ENCODE peak calls at places on chromosome 14, in nine cellular contexts. One of them, this sample, is unnamed.

GRCh38 chr14:65847065-65847847 is 434.7 kb downstream of the FUT8 start:
- DNase-seq in cardiac fibroblast: no peak
- DNase-seq in mesothelial cell of epicardium: peak
- DNase-seq in GM20000: peak
- DNase-seq in IMR-90: no peak
- DNase-seq in endodermal cell: no peak
- DNase-seq in mucosa of descending colon: no peak
- DNase-seq in lower lobe of right lung: no peak
- DNase-seq in fibroblast of the aortic adventitia: no peak
- DNase-seq in this sample: peak

GRCh38 chr14:90559811-90560492 is 163.1 kb downstream of the CALM1 start:
- DNase-seq in fibroblast of the aortic adventitia: no peak
- DNase-seq in GM20000: no peak
- DNase-seq in lower lobe of right lung: no peak
- DNase-seq in mesothelial cell of epicardium: no peak
- DNase-seq in endodermal cell: no peak
- DNase-seq in cardiac fibroblast: no peak
- DNase-seq in mucosa of descending colon: no peak
- DNase-seq in IMR-90: no peak
- DNase-seq in this sample: no peak

GRCh38 chr14:25833341-25834121 is 764.3 kb downstream of the NOVA1 start:
- DNase-seq in GM20000: no peak
- DNase-seq in fibroblast of the aortic adventitia: peak
- DNase-seq in lower lobe of right lung: no peak
- DNase-seq in mesothelial cell of epicardium: peak
- DNase-seq in IMR-90: no peak
- DNase-seq in mucosa of descending colon: no peak
- DNase-seq in cardiac fibroblast: peak
- DNase-seq in endodermal cell: peak
- DNase-seq in this sample: no peak

GRCh38 chr14:96187216-96188050 is 17.2 kb upstream of the BDKRB2 start:
- DNase-seq in lower lobe of right lung: no peak
- DNase-seq in mucosa of descending colon: no peak
- DNase-seq in cardiac fibroblast: no peak
- DNase-seq in endodermal cell: no peak
- DNase-seq in GM20000: no peak
- DNase-seq in mesothelial cell of epicardium: no peak
- DNase-seq in IMR-90: peak
- DNase-seq in fibroblast of the aortic adventitia: no peak
- DNase-seq in this sample: no peak

GRCh38 chr14:21098134-21098891 is at the start of gene ZNF219:
- DNase-seq in endodermal cell: peak
- DNase-seq in GM20000: peak
- DNase-seq in fibroblast of the aortic adventitia: peak
- DNase-seq in lower lobe of right lung: peak
- DNase-seq in mucosa of descending colon: peak
- DNase-seq in cardiac fibroblast: peak
- DNase-seq in mesothelial cell of epicardium: peak
- DNase-seq in IMR-90: peak
- DNase-seq in this sample: no peak

GRCh38 chr14:95229749-95230148 is 72.4 kb upstream of the DICER1 start:
- DNase-seq in GM20000: no peak
- DNase-seq in IMR-90: no peak
- DNase-seq in mesothelial cell of epicardium: no peak
- DNase-seq in mucosa of descending colon: no peak
- DNase-seq in lower lobe of right lung: no peak
- DNase-seq in fibroblast of the aortic adventitia: no peak
- DNase-seq in endodermal cell: no peak
- DNase-seq in cardiac fibroblast: no peak
- DNase-seq in this sample: no peak

GRCh38 chr14:96265387-96265786 is 9.4 kb downstream of the BDKRB1 start:
- DNase-seq in cardiac fibroblast: no peak
- DNase-seq in fibroblast of the aortic adventitia: no peak
- DNase-seq in lower lobe of right lung: no peak
- DNase-seq in mucosa of descending colon: no peak
- DNase-seq in endodermal cell: no peak
- DNase-seq in IMR-90: peak
- DNase-seq in mesothelial cell of epicardium: no peak
- DNase-seq in GM20000: no peak
- DNase-seq in this sample: no peak

GRCh38 chr14:103518416-103519042 is 4.1 kb downstream of the CKB start:
- DNase-seq in mucosa of descending colon: peak
- DNase-seq in mesothelial cell of epicardium: peak
- DNase-seq in fibroblast of the aortic adventitia: peak
- DNase-seq in endodermal cell: peak
- DNase-seq in IMR-90: peak
- DNase-seq in GM20000: peak
- DNase-seq in cardiac fibroblast: peak
- DNase-seq in lower lobe of right lung: peak
- DNase-seq in this sample: peak

GRCh38 chr14:71139058-71139946 is 232.0 kb downstream of the PCNX1 start:
- DNase-seq in endodermal cell: peak
- DNase-seq in cardiac fibroblast: peak
- DNase-seq in lower lobe of right lung: peak
- DNase-seq in IMR-90: peak
- DNase-seq in mesothelial cell of epicardium: peak
- DNase-seq in fibroblast of the aortic adventitia: peak
- DNase-seq in mucosa of descending colon: peak
- DNase-seq in GM20000: peak
- DNase-seq in this sample: peak

GRCh38 chr14:68627868-68628604 is 164.8 kb downstream of the ZFP36L1 start:
- DNase-seq in fibroblast of the aortic adventitia: no peak
- DNase-seq in mesothelial cell of epicardium: peak
- DNase-seq in cardiac fibroblast: no peak
- DNase-seq in lower lobe of right lung: peak
- DNase-seq in endodermal cell: peak
- DNase-seq in GM20000: peak
- DNase-seq in IMR-90: no peak
- DNase-seq in mucosa of descending colon: peak
- DNase-seq in this sample: peak

GRCh38 chr14:64706552-64707193 is 2.4 kb downstream of the PLEKHG3 start:
- DNase-seq in cardiac fibroblast: no peak
- DNase-seq in endodermal cell: peak
- DNase-seq in lower lobe of right lung: no peak
- DNase-seq in GM20000: peak
- DNase-seq in mesothelial cell of epicardium: no peak
- DNase-seq in mucosa of descending colon: peak
- DNase-seq in fibroblast of the aortic adventitia: no peak
- DNase-seq in IMR-90: no peak
- DNase-seq in this sample: no peak

GRCh38 chr14:24659916-24660570 is 26.1 kb upstream of the GZMB start:
- DNase-seq in fibroblast of the aortic adventitia: no peak
- DNase-seq in mesothelial cell of epicardium: no peak
- DNase-seq in GM20000: no peak
- DNase-seq in cardiac fibroblast: no peak
- DNase-seq in mucosa of descending colon: no peak
- DNase-seq in IMR-90: no peak
- DNase-seq in endodermal cell: no peak
- DNase-seq in lower lobe of right lung: no peak
- DNase-seq in this sample: no peak

GRCh38 chr14:67442139-67442906 is 30.4 kb upstream of the PLEK2 start:
- DNase-seq in mesothelial cell of epicardium: no peak
- DNase-seq in cardiac fibroblast: no peak
- DNase-seq in GM20000: no peak
- DNase-seq in IMR-90: no peak
- DNase-seq in mucosa of descending colon: no peak
- DNase-seq in endodermal cell: peak
- DNase-seq in fibroblast of the aortic adventitia: no peak
- DNase-seq in lower lobe of right lung: no peak
- DNase-seq in this sample: no peak

GRCh38 chr14:54834727-54835126 is 67.9 kb downstream of the GCH1 start:
- DNase-seq in endodermal cell: no peak
- DNase-seq in mesothelial cell of epicardium: no peak
- DNase-seq in IMR-90: no peak
- DNase-seq in fibroblast of the aortic adventitia: no peak
- DNase-seq in lower lobe of right lung: no peak
- DNase-seq in cardiac fibroblast: no peak
- DNase-seq in GM20000: no peak
- DNase-seq in mucosa of descending colon: no peak
- DNase-seq in this sample: no peak

GRCh38 chr14:30620178-30620577 is 1.9 kb upstream of the SCFD1 start:
- DNase-seq in fibroblast of the aortic adventitia: peak
- DNase-seq in endodermal cell: no peak
- DNase-seq in mucosa of descending colon: no peak
- DNase-seq in mesothelial cell of epicardium: no peak
- DNase-seq in cardiac fibroblast: peak
- DNase-seq in GM20000: peak
- DNase-seq in IMR-90: peak
- DNase-seq in lower lobe of right lung: no peak
- DNase-seq in this sample: no peak

GRCh38 chr14:87966816-87967215 is 26.2 kb downstream of the GALC start:
- DNase-seq in GM20000: no peak
- DNase-seq in endodermal cell: no peak
- DNase-seq in lower lobe of right lung: no peak
- DNase-seq in fibroblast of the aortic adventitia: no peak
- DNase-seq in mesothelial cell of epicardium: no peak
- DNase-seq in IMR-90: peak
- DNase-seq in cardiac fibroblast: peak
- DNase-seq in mucosa of descending colon: no peak
- DNase-seq in this sample: no peak

GRCh38 chr14:69592923-69593677 is 18.3 kb upstream of the SUSD6 start:
- DNase-seq in GM20000: no peak
- DNase-seq in cardiac fibroblast: peak
- DNase-seq in endodermal cell: no peak
- DNase-seq in mucosa of descending colon: no peak
- DNase-seq in IMR-90: peak
- DNase-seq in lower lobe of right lung: no peak
- DNase-seq in fibroblast of the aortic adventitia: peak
- DNase-seq in mesothelial cell of epicardium: peak
- DNase-seq in this sample: no peak

GRCh38 chr14:103108749-103109207 is 14.3 kb downstream of the EXOC3L4 start:
- DNase-seq in cardiac fibroblast: peak
- DNase-seq in endodermal cell: peak
- DNase-seq in fibroblast of the aortic adventitia: peak
- DNase-seq in mucosa of descending colon: peak
- DNase-seq in GM20000: peak
- DNase-seq in mesothelial cell of epicardium: no peak
- DNase-seq in IMR-90: peak
- DNase-seq in lower lobe of right lung: no peak
- DNase-seq in this sample: no peak

GRCh38 chr14:84825481-84825880 is 704.5 kb upstream of the FLRT2 start:
- DNase-seq in lower lobe of right lung: no peak
- DNase-seq in cardiac fibroblast: peak
- DNase-seq in fibroblast of the aortic adventitia: peak
- DNase-seq in IMR-90: peak
- DNase-seq in GM20000: no peak
- DNase-seq in mesothelial cell of epicardium: no peak
- DNase-seq in mucosa of descending colon: no peak
- DNase-seq in endodermal cell: no peak
- DNase-seq in this sample: no peak

GRCh38 chr14:94673781-94674231 is 61.6 kb downstream of the SERPINA3 start:
- DNase-seq in lower lobe of right lung: no peak
- DNase-seq in GM20000: no peak
- DNase-seq in mucosa of descending colon: no peak
- DNase-seq in mesothelial cell of epicardium: peak
- DNase-seq in cardiac fibroblast: peak
- DNase-seq in fibroblast of the aortic adventitia: no peak
- DNase-seq in endodermal cell: no peak
- DNase-seq in IMR-90: peak
- DNase-seq in this sample: no peak

DNA sequence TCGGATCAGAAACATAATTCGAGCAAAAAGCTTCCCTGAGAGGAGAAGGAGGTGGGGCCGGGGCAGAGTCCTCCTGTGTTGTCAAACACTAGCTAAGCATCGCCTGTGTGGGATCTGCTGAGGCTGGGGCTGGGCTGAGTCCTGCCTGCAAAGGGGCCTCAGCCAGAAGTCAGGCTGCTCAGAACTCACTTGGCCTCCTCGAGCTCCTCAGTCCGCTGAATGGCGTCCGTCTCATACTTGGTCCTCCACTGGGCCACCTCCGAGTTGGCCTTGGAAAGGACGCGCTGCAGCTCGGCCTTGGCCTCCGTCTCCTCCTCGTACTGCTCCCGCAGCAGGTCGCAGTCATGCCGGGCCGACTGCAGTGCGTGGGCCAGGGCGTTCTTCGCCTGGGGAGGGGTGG is 9.9 kb upstream of the MYH6 start:
- DNase-seq in fibroblast of the aortic adventitia: no peak
- DNase-seq in cardiac fibroblast: no peak
- DNase-seq in lower lobe of right lung: no peak
- DNase-seq in GM20000: no peak
- DNase-seq in IMR-90: no peak
- DNase-seq in mucosa of descending colon: no peak
- DNase-seq in endodermal cell: no peak
- DNase-seq in mesothelial cell of epicardium: no peak
- DNase-seq in this sample: no peak
- TF ChIP-seq CTCF in fibroblast of the aortic adventitia: no peak
- TF ChIP-seq CTCF in cardiac fibroblast: no peak
- TF ChIP-seq CTCF in lower lobe of right lung: no peak
- TF ChIP-seq CTCF in GM20000: no peak
- TF ChIP-seq CTCF in IMR-90: no peak
- TF ChIP-seq CTCF in mucosa of descending colon: no peak
- TF ChIP-seq CTCF in endodermal cell: no peak
- TF ChIP-seq CTCF in mesothelial cell of epicardium: no peak
- TF ChIP-seq CTCF in this sample: no peak

DNA sequence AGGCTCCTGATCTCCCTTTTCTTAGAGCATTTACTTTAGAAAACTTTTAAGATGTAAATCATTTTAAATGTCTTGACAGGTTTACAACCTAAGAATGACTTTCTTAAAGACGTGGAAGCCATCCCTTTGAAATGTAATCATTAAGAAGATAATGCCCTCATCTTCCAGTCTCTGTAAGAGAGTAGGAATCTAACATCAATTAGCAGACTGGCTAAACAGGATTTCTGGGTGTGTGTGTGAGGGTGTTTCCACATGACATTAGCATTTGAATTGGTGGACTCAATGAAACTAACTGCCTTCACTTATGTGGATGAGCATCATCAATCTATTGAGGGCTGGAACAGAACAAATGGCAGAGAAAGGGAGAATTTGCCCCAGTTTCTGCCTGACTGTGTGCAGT is 329.5 kb downstream of the RPL10L start:
- DNase-seq in mesothelial cell of epicardium: no peak
- DNase-seq in GM20000: no peak
- DNase-seq in endodermal cell: peak
- DNase-seq in IMR-90: no peak
- DNase-seq in lower lobe of right lung: no peak
- DNase-seq in mucosa of descending colon: no peak
- DNase-seq in cardiac fibroblast: no peak
- DNase-seq in fibroblast of the aortic adventitia: no peak
- DNase-seq in this sample: no peak
- TF ChIP-seq CTCF in mesothelial cell of epicardium: no peak
- TF ChIP-seq CTCF in GM20000: no peak
- TF ChIP-seq CTCF in endodermal cell: no peak
- TF ChIP-seq CTCF in IMR-90: no peak
- TF ChIP-seq CTCF in lower lobe of right lung: no peak
- TF ChIP-seq CTCF in mucosa of descending colon: no peak
- TF ChIP-seq CTCF in cardiac fibroblast: no peak
- TF ChIP-seq CTCF in fibroblast of the aortic adventitia: no peak
- TF ChIP-seq CTCF in this sample: no peak

GRCh38 chr14:78959674-78960264 is 789.6 kb downstream of the NRXN3 start:
- DNase-seq in fibroblast of the aortic adventitia: peak
- DNase-seq in cardiac fibroblast: peak
- DNase-seq in IMR-90: peak
- DNase-seq in endodermal cell: peak
- DNase-seq in lower lobe of right lung: peak
- DNase-seq in mucosa of descending colon: peak
- DNase-seq in mesothelial cell of epicardium: peak
- DNase-seq in GM20000: peak
- DNase-seq in this sample: peak
- TF ChIP-seq CTCF in fibroblast of the aortic adventitia: peak
- TF ChIP-seq CTCF in cardiac fibroblast: peak
- TF ChIP-seq CTCF in IMR-90: peak
- TF ChIP-seq CTCF in endodermal cell: peak
- TF ChIP-seq CTCF in lower lobe of right lung: peak
- TF ChIP-seq CTCF in mucosa of descending colon: peak
- TF ChIP-seq CTCF in mesothelial cell of epicardium: peak
- TF ChIP-seq CTCF in GM20000: peak
- TF ChIP-seq CTCF in this sample: peak

GRCh38 chr14:72962829-72963312 is 36.6 kb downstream of the DCAF4 start:
- DNase-seq in mucosa of descending colon: no peak
- DNase-seq in cardiac fibroblast: peak
- DNase-seq in lower lobe of right lung: no peak
- DNase-seq in endodermal cell: peak
- DNase-seq in mesothelial cell of epicardium: no peak
- DNase-seq in GM20000: no peak
- DNase-seq in fibroblast of the aortic adventitia: peak
- DNase-seq in IMR-90: peak
- DNase-seq in this sample: no peak
- TF ChIP-seq CTCF in mucosa of descending colon: no peak
- TF ChIP-seq CTCF in cardiac fibroblast: no peak
- TF ChIP-seq CTCF in lower lobe of right lung: no peak
- TF ChIP-seq CTCF in endodermal cell: no peak
- TF ChIP-seq CTCF in mesothelial cell of epicardium: no peak
- TF ChIP-seq CTCF in GM20000: no peak
- TF ChIP-seq CTCF in fibroblast of the aortic adventitia: no peak
- TF ChIP-seq CTCF in IMR-90: no peak
- TF ChIP-seq CTCF in this sample: no peak

This sample was measured in natural killer cell.